ENCODE peak calls at places on chromosomes 1 and 21, in five cellular contexts. I is cardiac muscle cell, X is neuronal stem cell, L is body of pancreas, E is AG04450. R is an unnamed sample.

GRCh38 chr1:197921235-197922069 is 4.3 kb downstream of the LHX9 start:
- DNase-seq in I (no peak), E (no peak), X (peak; percentile 17), L (no peak), R (no peak)

GRCh38 chr1:23483327-23484252 is at the start of gene ASAP3:
- DNase-seq in E (no peak), X (peak; percentile 38), I (peak; percentile 76), L (peak; percentile 57), R (peak; percentile 12)

GRCh38 chr1:204703826-204704612 is 18.5 kb upstream of the LRRN2 start:
- DNase-seq in L (no peak), E (no peak), X (no peak), I (no peak), R (no peak)

GRCh38 chr1:180168786-180169640 is 14.3 kb downstream of the QSOX1 start:
- DNase-seq in L (peak; percentile 74), I (peak; percentile 53), E (no peak), X (peak; percentile 26), R (no peak)

GRCh38 chr1:41483960-41484844 is at the start of gene EDN2:
- DNase-seq in L (peak; percentile 91), I (no peak), X (no peak), E (no peak), R (no peak)

GRCh38 chr1:184888505-184888904 is 85.8 kb downstream of the NIBAN1 start:
- DNase-seq in X (no peak), L (no peak), I (peak; percentile 53), E (peak; percentile 42), R (no peak)

GRCh38 chr1:1170891-1171550 is 2.7 kb upstream of the TTLL10 start:
- DNase-seq in I (no peak), E (no peak), L (no peak), X (no peak), R (no peak)

GRCh38 chr1:8562881-8563865 is 245.3 kb downstream of the SLC45A1 start:
- DNase-seq in X (no peak), L (no peak), I (peak; percentile 62), E (no peak), R (no peak)

GRCh38 chr1:12454406-12455391 is 163.3 kb downstream of the DHRS3 start:
- DNase-seq in L (no peak), I (peak; percentile 82), X (no peak), E (no peak), R (no peak)

GRCh38 chr1:149844096-149844495 is 55.3 kb upstream of the BOLA1 start:
- DNase-seq in I (peak; percentile 34), L (no peak), X (no peak), E (no peak), R (peak; percentile 0)

GRCh38 chr1:35629051-35629450 is 12.3 kb downstream of the PSMB2 start:
- DNase-seq in X (no peak), L (no peak), E (no peak), I (no peak), R (no peak)

GRCh38 chr21:16020878-16021277 is 291.1 kb downstream of the USP25 start:
- DNase-seq in L (no peak), E (no peak), X (no peak), I (no peak), R (no peak)

GRCh38 chr1:212067790-212068189 is 32.2 kb downstream of the DTL start:
- DNase-seq in I (no peak), L (no peak), E (no peak), X (no peak), R (no peak)

GRCh38 chr1:201229771-201230635 is 39.4 kb downstream of the IGFN1 start:
- DNase-seq in I (peak; percentile 33), X (no peak), L (no peak), E (no peak), R (no peak)

GRCh38 chr1:212235848-212236247 is 49.4 kb upstream of the PPP2R5A start:
- DNase-seq in L (no peak), X (no peak), E (no peak), I (no peak), R (no peak)

GRCh38 chr1:36301220-36301619 is 4.9 kb upstream of the SH3D21 start:
- DNase-seq in X (no peak), I (no peak), E (no peak), L (no peak), R (no peak)

GRCh38 chr1:25529518-25530347 is 13.7 kb upstream of the LDLRAP1 start:
- DNase-seq in X (no peak), E (no peak), L (no peak), I (no peak), R (no peak)

GRCh38 chr1:232617237-232617636 is 12.7 kb downstream of the SIPA1L2 start:
- DNase-seq in E (no peak), X (no peak), I (no peak), L (no peak), R (no peak)

GRCh38 chr1:70718086-70718630 is 307.1 kb downstream of the CTH start:
- DNase-seq in X (no peak), E (no peak), I (no peak), L (no peak), R (no peak)

GRCh38 chr1:177640687-177641086 is 329.2 kb downstream of the SEC16B start:
- DNase-seq in E (no peak), X (no peak), L (no peak), I (no peak), R (no peak)

GRCh38 chr1:168939131-168939946 is 167.2 kb upstream of the ATP1B1 start:
- DNase-seq in X (no peak), I (no peak), L (no peak), E (no peak), R (no peak)

GRCh38 chr1:33349778-33350610 is 29.1 kb upstream of the A3GALT2 start:
- DNase-seq in E (no peak), I (peak; percentile 88), L (peak; percentile 87), X (peak; percentile 79), R (peak; percentile 78)

GRCh38 chr1:114093624-114094302 is 59.9 kb downstream of the SYT6 start:
- DNase-seq in I (peak; percentile 30), E (no peak), L (no peak), X (no peak), R (no peak)

GRCh38 chr1:209607102-209607794 is 23.7 kb downstream of the CAMK1G start:
- DNase-seq in I (no peak), E (no peak), L (no peak), X (no peak), R (no peak)

GRCh38 chr1:30476476-30476875 is 246.9 kb downstream of the MATN1 start:
- DNase-seq in E (no peak), I (no peak), X (no peak), L (no peak), R (no peak)

GRCh38 chr1:205582471-205583291 is 49.1 kb downstream of the ELK4 start:
- DNase-seq in L (peak; percentile 21), E (no peak), X (no peak), I (no peak), R (no peak)

GRCh38 chr1:160161965-160162705 is 10.7 kb downstream of the ATP1A4 start:
- DNase-seq in E (no peak), L (no peak), X (peak; percentile 29), I (peak; percentile 39), R (no peak)

GRCh38 chr21:28781602-28782274 is 210.9 kb downstream of the LTN1 start:
- DNase-seq in L (no peak), X (no peak), I (peak; percentile 46), E (no peak), R (no peak)

GRCh38 chr1:101183388-101183699 is 53.5 kb upstream of the S1PR1 start:
- DNase-seq in X (no peak), L (no peak), I (peak; percentile 51), E (no peak), R (no peak)

GRCh38 chr21:35375115-35375514 is 326.0 kb upstream of the RUNX1 start:
- DNase-seq in E (peak; percentile 39), L (no peak), I (peak; percentile 69), X (no peak), R (no peak)

DNA sequence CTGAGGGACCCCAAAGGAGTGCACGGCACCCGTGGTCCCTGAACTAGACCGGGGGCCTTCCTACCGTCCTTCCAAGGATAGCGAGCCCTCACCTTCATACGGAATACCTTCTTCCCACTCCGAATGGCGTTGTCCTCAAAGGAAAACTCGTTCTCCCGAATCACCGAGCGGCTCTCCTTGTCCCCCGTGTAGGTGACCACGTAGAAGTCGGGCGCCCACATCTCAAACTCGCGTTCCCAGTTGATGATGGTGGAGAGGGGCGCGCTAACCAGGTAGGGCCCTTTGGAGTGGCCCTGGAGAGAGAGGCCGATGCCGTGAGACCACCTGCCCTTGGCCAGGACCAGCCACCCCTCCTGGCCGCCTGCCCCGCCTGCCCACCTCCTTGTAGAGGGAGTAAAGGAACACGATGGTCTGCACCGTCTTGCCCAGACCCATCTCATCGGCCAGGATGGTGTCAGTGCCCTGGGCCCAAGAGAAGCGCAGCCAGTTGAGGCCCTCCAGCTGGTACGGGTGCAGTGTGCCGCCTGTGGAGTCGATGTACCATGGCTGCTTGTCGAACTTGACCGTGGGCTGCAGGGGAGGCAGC is 38.0 kb downstream of the CHD5 start:
- DNase-seq in E (no peak), L (no peak), I (no peak), X (no peak), R (no peak)
- H3K27ac ChIP-seq in E (no peak overlapping the region), L (no peak overlapping the region), I (no peak overlapping the region), X (no peak overlapping the region), R (no peak overlapping the region)

DNA sequence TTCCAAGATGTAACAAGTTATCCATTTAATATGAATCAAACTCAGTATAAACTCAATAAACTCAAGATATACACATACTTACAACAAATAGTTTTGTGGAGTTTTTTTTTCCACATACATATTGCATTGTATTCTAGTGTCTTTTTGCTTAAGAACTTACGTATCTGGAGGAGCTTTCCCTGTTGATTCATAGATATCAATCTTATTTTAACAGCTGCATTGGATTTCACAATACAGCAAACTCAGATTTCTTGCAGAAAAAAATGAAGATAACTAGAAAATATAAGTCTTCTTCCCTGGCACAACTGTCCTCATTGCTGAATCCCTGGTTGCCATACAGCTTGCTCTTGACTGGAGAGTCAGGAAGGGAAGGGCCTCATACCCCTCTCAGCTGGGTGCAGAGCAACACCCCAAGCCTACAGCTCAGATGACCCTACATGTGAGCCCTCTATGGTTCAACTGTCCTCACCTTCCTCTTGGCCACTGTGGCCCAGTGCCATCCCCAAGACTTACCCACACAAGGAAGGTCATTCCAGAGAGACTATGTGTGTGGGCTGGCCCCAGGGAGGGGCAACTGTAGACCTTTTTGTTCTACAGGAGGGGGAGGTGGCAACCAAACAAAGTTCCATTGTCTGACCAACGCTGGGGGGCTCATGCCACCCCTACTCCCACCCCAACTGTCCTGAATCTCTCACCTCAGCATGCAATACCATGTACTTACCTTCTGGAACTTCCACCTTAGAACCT is 1.7 kb downstream of the MPZ start:
- DNase-seq in E (no peak), L (no peak), I (peak; percentile 18), X (no peak), R (no peak)
- H3K27ac ChIP-seq in E (no peak overlapping the region), L (no peak overlapping the region), I (no peak overlapping the region), X (no peak overlapping the region), R (no peak overlapping the region)

GRCh38 chr1:21938791-21939538 is 1.9 kb upstream of the HSPG2 start:
- DNase-seq in L (no peak), I (no peak), E (no peak), X (no peak), R (no peak)

GRCh38 chr1:21935891-21936365 is 1.2 kb downstream of the HSPG2 start:
- DNase-seq in E (no peak), L (no peak), I (no peak), X (no peak), R (no peak)

GRCh38 chr1:21936366-21937031 is 611 bp downstream of the HSPG2 start:
- DNase-seq in L (no peak), I (no peak), E (no peak), X (no peak), R (no peak)

GRCh38 chr1:21937034-21937371 is at the start of gene HSPG2:
- DNase-seq in I (no peak), X (no peak), E (no peak), L (no peak), R (no peak)

GRCh38 chr1:21937372-21938121 is 437 bp upstream of the HSPG2 start:
- DNase-seq in E (peak; percentile 47), I (peak; percentile 92), L (peak; percentile 88), X (peak; percentile 84), R (peak; percentile 67)
- H3K27ac ChIP-seq in E (peak overlapping the region; percentile 47), I (peak overlapping the region; percentile 33), L (peak overlapping the region; percentile 76), X (peak overlapping the region; percentile 22), R (peak overlapping the region; percentile 60)

GRCh38 chr1:208179850-208180416 is 64.3 kb downstream of the PLXNA2 start:
- DNase-seq in E (no peak), L (no peak), I (no peak), X (no peak), R (no peak)
- H3K27ac ChIP-seq in E (no peak overlapping the region), L (no peak overlapping the region), I (no peak overlapping the region), X (no peak overlapping the region), R (no peak overlapping the region)